ENCODE peak calls at places on chromosomes 4 and X, in ten cellular contexts. F is astrocyte of the spinal cord, U is lung, P is heart right ventricle, R is EL, J is SK-N-DZ, E is hypothalamus, O is IMR-90, G is glutamatergic neuron, I is left cardiac atrium. Y is an unnamed sample.

GRCh38 chrX:48107717-48108116 is 22.7 kb upstream of the SPACA5B start:
- DNase-seq in R (no peak), I (no peak), J (no peak), G (no peak), F (no peak), E (no peak), P (no peak), O (no peak), U (no peak), Y (no peak)

GRCh38 chrX:110086916-110087484 is 84.1 kb downstream of the TMEM164 start:
- DNase-seq in E (no peak), G (no peak), O (peak), U (no peak), F (peak), J (no peak), P (no peak), I (no peak), R (peak), Y (no peak)

GRCh38 chr4:80173387-80173786 is 23.9 kb upstream of the PRDM8 start:
- DNase-seq in J (no peak), U (no peak), P (no peak), O (peak), E (no peak), F (peak), I (no peak), G (no peak), R (peak), Y (no peak)

GRCh38 chr4:113699772-113700171 is 61.8 kb downstream of the CAMK2D start:
- DNase-seq in R (peak), U (no peak), O (peak), P (no peak), J (no peak), E (no peak), I (no peak), F (no peak), G (no peak), Y (no peak)

GRCh38 chrX:75887833-75888232 is 102.8 kb upstream of the MAGEE2 start:
- DNase-seq in P (no peak), F (no peak), E (no peak), G (no peak), J (no peak), U (no peak), I (no peak), R (no peak), O (no peak), Y (no peak)

GRCh38 chr4:26325191-26325590 is 4.4 kb downstream of the RBPJ start:
- DNase-seq in O (peak), U (no peak), P (no peak), I (no peak), R (peak), J (no peak), F (peak), E (no peak), G (no peak), Y (no peak)

GRCh38 chrX:154784149-154784985 is 20.9 kb downstream of the MPP1 start:
- DNase-seq in R (no peak), J (no peak), E (no peak), O (no peak), I (no peak), U (no peak), G (no peak), P (no peak), F (no peak), Y (no peak)

GRCh38 chr4:163528618-163529017 is 34.1 kb downstream of the TMA16 start:
- DNase-seq in J (no peak), P (no peak), G (no peak), R (no peak), O (no peak), I (no peak), F (no peak), E (no peak), U (no peak), Y (no peak)

GRCh38 chr4:15765306-15765705 is 12.8 kb upstream of the CD38 start:
- DNase-seq in U (no peak), E (no peak), P (no peak), I (no peak), G (no peak), J (no peak), R (no peak), F (no peak), O (no peak), Y (no peak)

GRCh38 chr4:153639556-153640475 is 44.3 kb upstream of the TLR2 start:
- DNase-seq in E (no peak), P (no peak), R (no peak), I (no peak), U (no peak), O (no peak), F (no peak), G (no peak), J (peak), Y (no peak)

GRCh38 chr4:24236532-24236931 is 346.7 kb upstream of the PPARGC1A start:
- DNase-seq in E (no peak), R (no peak), O (peak), P (no peak), G (no peak), F (no peak), I (no peak), U (no peak), J (no peak), Y (no peak)

GRCh38 chr4:118787844-118788380 is 48.0 kb downstream of the SEC24D start:
- DNase-seq in F (no peak), R (no peak), E (no peak), O (no peak), J (no peak), I (no peak), P (no peak), U (no peak), G (no peak), Y (no peak)

GRCh38 chrX:20347486-20347885 is 80.8 kb upstream of the RPS6KA3 start:
- DNase-seq in J (no peak), G (no peak), E (no peak), I (no peak), O (peak), F (no peak), P (no peak), U (no peak), R (peak), Y (no peak)

GRCh38 chr4:5753766-5754528 is 42.9 kb downstream of the EVC start:
- DNase-seq in P (no peak), F (peak), E (no peak), U (no peak), J (no peak), I (no peak), G (no peak), R (peak), O (peak), Y (no peak)

GRCh38 chrX:39843318-39843717 is 254.4 kb downstream of the BCOR start:
- DNase-seq in E (no peak), G (no peak), R (no peak), U (no peak), F (no peak), P (no peak), I (no peak), J (no peak), O (no peak), Y (no peak)

GRCh38 chrX:50751091-50751490 is 62.9 kb downstream of the SHROOM4 start:
- DNase-seq in G (no peak), O (no peak), F (no peak), I (no peak), U (no peak), R (no peak), P (no peak), J (no peak), E (no peak), Y (no peak)

GRCh38 chr4:165991325-165992180 is 118.5 kb downstream of the TLL1 start:
- DNase-seq in O (no peak), E (no peak), J (no peak), G (no peak), P (no peak), I (no peak), U (no peak), R (peak), F (no peak), Y (no peak)

GRCh38 chrX:116490091-116490490 is 27.3 kb upstream of the CT83 start:
- DNase-seq in E (no peak), R (no peak), G (no peak), I (no peak), J (peak), O (no peak), U (no peak), F (peak), P (no peak), Y (no peak)

GRCh38 chr4:44186850-44187246 is 261.8 kb downstream of the KCTD8 start:
- DNase-seq in I (no peak), P (no peak), F (peak), G (no peak), U (no peak), O (no peak), R (no peak), E (no peak), J (no peak), Y (no peak)

GRCh38 chr4:143241892-143242291 is 57.2 kb downstream of the USP38 start:
- DNase-seq in F (no peak), I (no peak), P (no peak), G (no peak), O (peak), E (no peak), U (no peak), R (no peak), J (no peak), Y (no peak)

GRCh38 chrX:10085223-10085622 is 71.6 kb upstream of the CLCN4 start:
- DNase-seq in F (no peak), U (no peak), R (no peak), J (no peak), E (no peak), O (no peak), G (no peak), I (no peak), P (no peak), Y (no peak)

GRCh38 chrX:31499120-31499519 is 427.3 kb upstream of the FTHL17 start:
- DNase-seq in G (no peak), J (no peak), F (peak), P (no peak), R (peak), I (no peak), U (no peak), O (peak), E (no peak), Y (no peak)

Y was measured in left ventricle myocardium superior.